ENCODE peak calls at places on chromosomes 1 and 21, in five cellular contexts. L is K562, Q is HCT116, P is HepG2, O is GM12878. Y is an unnamed sample.

GRCh38 chr1:208256556-208256955 is 12.4 kb upstream of the PLXNA2 start:
- DNase-seq in Q (no peak), P (no peak), L (no peak), O (no peak), Y (no peak)

GRCh38 chr1:186643600-186643999 is 36.6 kb downstream of the PTGS2 start:
- DNase-seq in P (no peak), O (no peak), L (no peak), Q (no peak), Y (no peak)

GRCh38 chr1:28934676-28935075 is 20.3 kb downstream of the EPB41 start:
- DNase-seq in L (no peak), P (no peak), Q (no peak), O (no peak), Y (no peak)

GRCh38 chr21:42892582-42892930 is 553 bp upstream of the NDUFV3 start:
- DNase-seq in Q (no peak), O (no peak), P (peak), L (no peak), Y (no peak)

GRCh38 chr1:31663622-31664452 is 19.2 kb upstream of the PEF1 start:
- DNase-seq in L (peak), Q (peak), P (peak), O (no peak), Y (peak)

GRCh38 chr1:158203693-158204457 is 23.2 kb downstream of the CD1D start:
- DNase-seq in O (peak), P (peak), L (peak), Q (peak), Y (peak)

GRCh38 chr1:200036616-200037270 is 9.2 kb downstream of the NR5A2 start:
- DNase-seq in Q (no peak), P (no peak), L (no peak), O (no peak), Y (no peak)

GRCh38 chr21:32921632-32922230 is 104.0 kb upstream of the OLIG2 start:
- DNase-seq in L (peak), P (no peak), Q (peak), O (no peak), Y (no peak)

GRCh38 chr1:18100493-18101063 is 7.0 kb upstream of the IGSF21 start:
- DNase-seq in Q (peak), P (peak), L (peak), O (peak), Y (peak)

GRCh38 chr1:22520871-22521270 is 42.4 kb upstream of the EPHA8 start:
- DNase-seq in L (no peak), P (no peak), Q (no peak), O (no peak), Y (no peak)

GRCh38 chr1:181101581-181102226 is 13.2 kb downstream of the IER5 start:
- DNase-seq in L (no peak), Q (no peak), O (no peak), P (no peak), Y (peak)

GRCh38 chr1:181102841-181103240 is 14.3 kb downstream of the IER5 start:
- DNase-seq in P (no peak), Q (no peak), O (no peak), L (no peak), Y (no peak)

GRCh38 chr1:181100924-181101323 is 12.4 kb downstream of the IER5 start:
- DNase-seq in P (no peak), L (no peak), Q (no peak), O (no peak), Y (no peak)

GRCh38 chr1:181099152-181100014 is 10.9 kb downstream of the IER5 start:
- DNase-seq in L (no peak), P (no peak), Q (no peak), O (peak), Y (peak)

GRCh38 chr1:181100015-181100905 is 11.8 kb downstream of the IER5 start:
- DNase-seq in Q (no peak), L (no peak), O (no peak), P (peak), Y (no peak)
- TF ChIP-seq JUND in Q (peak), L (peak), O (no peak), P (no peak), Y (no peak)

GRCh38 chr1:180310095-180310494 is 80.0 kb downstream of the LHX4 start:
- DNase-seq in O (no peak), L (no peak), P (peak), Q (no peak), Y (no peak)

GRCh38 chr1:180311011-180311730 is 81.1 kb downstream of the LHX4 start:
- DNase-seq in P (no peak), Q (peak), O (no peak), L (no peak), Y (no peak)

GRCh38 chr1:180309338-180309737 is 79.3 kb downstream of the LHX4 start:
- DNase-seq in P (peak), L (no peak), O (no peak), Q (no peak), Y (no peak)
- TF ChIP-seq JUND in P (no peak), L (no peak), O (no peak), Q (no peak), Y (no peak)

DNA sequence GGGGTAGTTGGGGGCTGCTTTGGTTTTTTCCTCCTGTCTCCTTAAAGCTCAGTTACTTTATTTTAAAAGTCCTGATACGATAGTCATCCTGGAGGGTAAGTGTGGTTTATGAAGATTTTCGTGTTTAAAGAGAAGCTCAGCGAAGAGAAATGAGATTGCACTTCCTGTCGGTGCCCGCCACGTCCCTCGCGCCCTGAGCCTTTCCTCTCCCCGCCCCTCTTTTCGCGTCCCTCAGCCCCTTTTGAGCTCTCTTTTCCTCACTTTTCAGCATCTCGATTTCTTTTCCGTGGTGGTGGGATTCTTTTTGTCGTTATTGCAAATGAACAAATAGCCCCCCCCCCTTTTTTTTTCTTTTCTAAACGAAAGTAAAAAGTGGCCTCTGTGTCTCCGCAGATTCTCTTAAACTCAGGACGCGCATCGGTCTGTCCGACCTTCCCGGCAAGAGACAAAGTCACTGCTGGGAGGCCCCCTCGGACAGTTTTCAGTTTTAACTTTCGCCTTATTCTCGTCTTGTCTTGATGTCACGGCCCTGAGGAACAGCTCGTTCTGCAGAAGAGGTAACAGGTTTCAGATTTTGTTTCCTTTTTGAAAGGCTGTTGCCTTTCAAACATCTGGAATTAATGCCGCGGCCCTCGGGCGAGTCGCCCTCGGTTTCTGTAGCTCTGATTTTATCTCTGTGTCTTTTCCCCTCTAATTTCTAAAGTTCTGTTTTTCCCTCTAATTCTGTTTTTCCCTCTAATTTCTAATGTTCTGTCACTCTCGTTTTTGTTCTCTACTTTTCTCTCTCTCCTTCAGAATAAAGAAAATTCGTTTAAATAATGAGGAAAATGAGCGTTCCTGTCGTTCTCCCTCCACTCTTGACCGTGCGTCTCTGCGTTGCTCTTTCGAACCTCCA is 1.0 kb upstream of the DMRTA2 start:
- DNase-seq in Q (no peak), O (no peak), P (no peak), L (no peak), Y (no peak)
- TF ChIP-seq JUND in Q (no peak), O (no peak), P (no peak), L (no peak), Y (no peak)

GRCh38 chr1:47229884-47230691 is 1.9 kb downstream of the TAL1 start:
- DNase-seq in P (no peak), O (no peak), Q (no peak), L (no peak), Y (no peak)
- TF ChIP-seq JUND in P (no peak), O (no peak), Q (no peak), L (no peak), Y (no peak)